ENCODE peak calls at places on chromosomes 7 and 10, in six cellular contexts. C, V, T, Y, Q and M are unnamed samples.

GRCh38 chr10:69869291-69869841 is 67.7 kb downstream of the COL13A1 start:
- DNase-seq in C (no peak), V (no peak), T (peak; percentile 61), Y (no peak), Q (no peak), M (no peak)

GRCh38 chr10:114083040-114083439 is 39.4 kb downstream of the ADRB1 start:
- DNase-seq in C (no peak), V (no peak), T (no peak), Y (no peak), Q (no peak), M (peak; percentile 39)

GRCh38 chr7:140738280-140738679 is 41.8 kb downstream of the NDUFB2 start:
- DNase-seq in C (no peak), V (no peak), T (peak; percentile 34), Y (no peak), Q (no peak), M (no peak)

GRCh38 chr7:78770422-78771410 is 682.8 kb downstream of the MAGI2 start:
- DNase-seq in C (no peak), V (no peak), T (peak; percentile 20), Y (no peak), Q (no peak), M (no peak)

GRCh38 chr7:2938514-2939192 is 94.5 kb upstream of the GNA12 start:
- DNase-seq in C (no peak), V (no peak), T (no peak), Y (no peak), Q (no peak), M (no peak)

GRCh38 chr10:25113231-25114035 is 61.4 kb upstream of the GPR158 start:
- DNase-seq in C (no peak), V (peak; percentile 64), T (peak; percentile 76), Y (peak; percentile 21), Q (peak; percentile 1), M (peak; percentile 54)

GRCh38 chr7:27173412-27174076 is 576 bp downstream of the HOXA10 start:
- DNase-seq in C (no peak), V (no peak), T (no peak), Y (no peak), Q (no peak), M (peak; percentile 65)

GRCh38 chr7:143901360-143901709 is 641 bp downstream of the TCAF1 start:
- DNase-seq in C (no peak), V (no peak), T (peak; percentile 76), Y (no peak), Q (peak; percentile 6), M (no peak)

GRCh38 chr7:79114875-79115274 is 338.6 kb downstream of the MAGI2 start:
- DNase-seq in C (no peak), V (no peak), T (no peak), Y (no peak), Q (no peak), M (no peak)

GRCh38 chr10:35398888-35399287 is 62.6 kb downstream of the CCNY start:
- DNase-seq in C (no peak), V (no peak), T (no peak), Y (no peak), Q (no peak), M (no peak)

GRCh38 chr10:29981510-29981909 is 77.9 kb downstream of the JCAD start:
- DNase-seq in C (no peak), V (no peak), T (no peak), Y (no peak), Q (no peak), M (no peak)

GRCh38 chr7:20574784-20575757 is 40.4 kb upstream of the ABCB5 start:
- DNase-seq in C (no peak), V (no peak), T (no peak), Y (no peak), Q (no peak), M (no peak)

GRCh38 chr10:14560794-14561765 is 213.6 kb downstream of the FAM107B start:
- DNase-seq in C (no peak), V (no peak), T (no peak), Y (no peak), Q (no peak), M (peak; percentile 58)

GRCh38 chr7:51647931-51648351 is 331.3 kb upstream of the COBL start:
- DNase-seq in C (no peak), V (no peak), T (peak; percentile 27), Y (no peak), Q (no peak), M (no peak)

GRCh38 chr10:117685431-117685830 is 142.9 kb downstream of the EMX2 start:
- DNase-seq in C (no peak), V (no peak), T (no peak), Y (no peak), Q (no peak), M (no peak)

GRCh38 chr7:92043098-92043497 is 91.2 kb downstream of the CYP51A1 start:
- DNase-seq in C (no peak), V (no peak), T (no peak), Y (no peak), Q (no peak), M (no peak)

GRCh38 chr7:2635810-2636701 is 4.3 kb downstream of the TTYH3 start:
- DNase-seq in C (no peak), V (no peak), T (no peak), Y (no peak), Q (no peak), M (peak; percentile 18)

GRCh38 chr7:112056409-112056808 is 149.8 kb downstream of the DOCK4 start:
- DNase-seq in C (no peak), V (no peak), T (peak; percentile 94), Y (no peak), Q (no peak), M (no peak)

GRCh38 chr10:102281103-102281502 is 35.8 kb downstream of the GBF1 start:
- DNase-seq in C (no peak), V (no peak), T (peak; percentile 36), Y (no peak), Q (no peak), M (peak; percentile 49)

GRCh38 chr7:25894902-25895791 is 256.9 kb upstream of the NFE2L3 start:
- DNase-seq in C (peak; percentile 41), V (peak; percentile 77), T (peak; percentile 14), Y (no peak), Q (peak; percentile 52), M (peak; percentile 92)

GRCh38 chr7:40659231-40659630 is 524.4 kb downstream of the SUGCT start:
- DNase-seq in C (no peak), V (no peak), T (no peak), Y (no peak), Q (no peak), M (no peak)

GRCh38 chr7:65971021-65971420 is 11.0 kb downstream of the GUSB start:
- DNase-seq in C (no peak), V (no peak), T (no peak), Y (no peak), Q (no peak), M (no peak)

GRCh38 chr10:11578802-11579255 is 32.6 kb downstream of the USP6NL start:
- DNase-seq in C (no peak), V (no peak), T (no peak), Y (no peak), Q (no peak), M (no peak)

GRCh38 chr7:34486371-34486770 is 171.6 kb upstream of the NPSR1 start:
- DNase-seq in C (no peak), V (no peak), T (no peak), Y (no peak), Q (no peak), M (no peak)

GRCh38 chr10:117635851-117636250 is 93.3 kb downstream of the EMX2 start:
- DNase-seq in C (no peak), V (no peak), T (no peak), Y (no peak), Q (no peak), M (no peak)

GRCh38 chr7:111029574-111030357 is 61.2 kb upstream of the LRRN3 start:
- DNase-seq in C (no peak), V (no peak), T (peak; percentile 45), Y (no peak), Q (no peak), M (peak; percentile 80)

GRCh38 chr7:141231018-141231792 is 157.3 kb downstream of the TMEM178B start:
- DNase-seq in C (no peak), V (no peak), T (peak; percentile 48), Y (no peak), Q (no peak), M (peak; percentile 1)

GRCh38 chr10:930415-931325 is 835 bp downstream of the LARP4B start:
- DNase-seq in C (no peak), V (peak; percentile 67), T (peak; percentile 45), Y (no peak), Q (peak; percentile 15), M (peak; percentile 37)